ENCODE peak calls at places on chromosomes 2 and 18, in four cellular contexts. A is BJ, J is fibroblast of lung, L is GDM1. C is an unnamed sample.

GRCh38 chr2:240556553-240557100 is 1.2 kb downstream of the ANKMY1 start:
- DNase-seq in A (no peak), J (peak), L (no peak), C (peak)

GRCh38 chr2:25301453-25302352 is 40.0 kb downstream of the DNMT3A start:
- DNase-seq in A (peak), J (peak), L (peak), C (peak)

GRCh38 chr2:170361359-170361936 is 183.5 kb downstream of the MYO3B start:
- DNase-seq in A (no peak), J (peak), L (peak), C (peak)

GRCh38 chr18:8609711-8610441 is 639 bp downstream of the RAB12 start:
- DNase-seq in A (no peak), J (no peak), L (no peak), C (no peak)

GRCh38 chr18:40485318-40485717 is 1469.7 kb upstream of the PIK3C3 start:
- DNase-seq in A (peak), J (peak), L (no peak), C (no peak)

GRCh38 chr2:151238527-151239487 is 22.9 kb downstream of the RBM43 start:
- DNase-seq in A (no peak), J (peak), L (no peak), C (peak)

GRCh38 chr2:97868986-97869721 is 126.6 kb downstream of the TMEM131 start:
- DNase-seq in A (peak), J (peak), L (no peak), C (peak)

GRCh38 chr2:176461098-176461497 is 191.9 kb downstream of the MTX2 start:
- DNase-seq in A (no peak), J (no peak), L (no peak), C (no peak)

GRCh38 chr2:100482741-100483140 is 12.5 kb downstream of the NMS start:
- DNase-seq in A (no peak), J (no peak), L (no peak), C (no peak)